ENCODE peak calls at places on chromosomes 3 and 15, in eight cellular contexts. Q, S, L, R, G, I, J and Y are unnamed samples.

GRCh38 chr3:182716114-182716688 is 77.1 kb upstream of the ATP11B start:
- DNase-seq in S (no peak), G (no peak), R (no peak), L (no peak), Q (no peak), J (no peak), I (no peak), Y (no peak)

GRCh38 chr3:171185359-171185758 is 158.8 kb upstream of the SLC2A2 start:
- DNase-seq in J (no peak), R (no peak), G (no peak), I (no peak), Q (no peak), S (no peak), L (no peak), Y (no peak)

GRCh38 chr3:170054204-170054603 is 16.4 kb downstream of the GPR160 start:
- DNase-seq in L (no peak), G (peak), S (no peak), J (no peak), I (no peak), R (no peak), Q (peak), Y (peak)

GRCh38 chr15:34342737-34343575 is at the start of the genes NOP10 and NUTM1:
- DNase-seq in R (peak), Q (peak), S (peak), I (peak), L (peak), J (peak), G (peak), Y (peak)

GRCh38 chr3:120170223-120170622 is 76.0 kb upstream of the GSK3B start:
- DNase-seq in R (no peak), L (no peak), Q (no peak), I (no peak), S (no peak), J (peak), G (no peak), Y (no peak)

GRCh38 chr3:134009345-134010000 is 20.3 kb downstream of the SLCO2A1 start:
- DNase-seq in G (no peak), S (no peak), L (no peak), R (no peak), J (peak), Q (no peak), I (no peak), Y (no peak)

GRCh38 chr3:123080864-123081562 is 14.2 kb downstream of the PDIA5 start:
- DNase-seq in J (no peak), L (no peak), Q (no peak), S (no peak), R (no peak), G (no peak), I (no peak), Y (peak)

GRCh38 chr15:90650117-90650955 is 66.8 kb upstream of the BLM start:
- DNase-seq in R (peak), G (no peak), Q (no peak), S (no peak), J (no peak), I (no peak), L (no peak), Y (peak)

GRCh38 chr15:91909574-91909973 is 56.1 kb downstream of the SLCO3A1 start:
- DNase-seq in S (no peak), Q (no peak), R (no peak), L (no peak), G (no peak), J (no peak), I (no peak), Y (no peak)

GRCh38 chr3:117752984-117753717 is 1043.6 kb downstream of the TUSC7 start:
- DNase-seq in L (no peak), G (no peak), Q (no peak), I (no peak), J (no peak), R (no peak), S (no peak), Y (no peak)

GRCh38 chr3:17979248-17979647 is 236.8 kb upstream of the TBC1D5 start:
- DNase-seq in L (peak), G (no peak), J (no peak), I (no peak), R (peak), Q (no peak), S (no peak), Y (peak)

GRCh38 chr3:183298708-183299153 is 45.7 kb downstream of the B3GNT5 start:
- DNase-seq in J (no peak), S (no peak), I (no peak), L (peak), R (no peak), Q (no peak), G (peak), Y (peak)

GRCh38 chr3:28743843-28744242 is 395.2 kb upstream of the AZI2 start:
- DNase-seq in I (no peak), S (no peak), G (no peak), L (no peak), Q (no peak), J (no peak), R (no peak), Y (no peak)

GRCh38 chr15:46088486-46089437 is 453.9 kb downstream of the SQOR start:
- DNase-seq in L (no peak), S (no peak), R (no peak), G (no peak), Q (no peak), I (no peak), J (no peak), Y (no peak)

GRCh38 chr3:35966629-35967464 is 327.5 kb downstream of the ARPP21 start:
- DNase-seq in G (no peak), J (no peak), I (no peak), S (no peak), Q (no peak), R (no peak), L (no peak), Y (no peak)

GRCh38 chr3:42032693-42033349 is 58.3 kb upstream of the TRAK1 start:
- DNase-seq in G (peak), L (peak), R (no peak), I (no peak), Q (no peak), S (no peak), J (peak), Y (peak)

GRCh38 chr3:62823461-62824050 is 51.7 kb downstream of the CADPS start:
- DNase-seq in Q (no peak), S (no peak), L (peak), I (no peak), G (no peak), J (no peak), R (no peak), Y (no peak)

GRCh38 chr15:45129651-45130129 is at the start of the genes DUOX1 and DUOXA1:
- DNase-seq in R (peak), I (no peak), S (no peak), Q (peak), G (peak), J (no peak), L (peak), Y (no peak)

GRCh38 chr3:185411133-185411532 is 48.2 kb downstream of the MAP3K13 start:
- DNase-seq in I (no peak), L (no peak), S (no peak), G (no peak), R (no peak), Q (no peak), J (no peak), Y (no peak)

GRCh38 chr15:85828026-85828597 is 33.4 kb upstream of the KLHL25 start:
- DNase-seq in R (no peak), L (no peak), I (no peak), Q (no peak), G (no peak), S (no peak), J (no peak), Y (peak)

GRCh38 chr15:69983696-69984265 is 113.9 kb downstream of the TLE3 start:
- DNase-seq in G (no peak), J (no peak), R (no peak), L (no peak), Q (no peak), S (no peak), I (no peak), Y (no peak)

GRCh38 chr3:116770815-116771450 is 61.4 kb downstream of the TUSC7 start:
- DNase-seq in L (peak), G (peak), R (peak), J (peak), Q (peak), I (no peak), S (no peak), Y (peak)

GRCh38 chr3:134809412-134810051 is 14.5 kb downstream of the EPHB1 start:
- DNase-seq in L (peak), G (no peak), J (no peak), S (no peak), Q (no peak), R (no peak), I (no peak), Y (no peak)

GRCh38 chr15:39682366-39682765 is 100.3 kb downstream of the FSIP1 start:
- DNase-seq in L (peak), J (no peak), R (no peak), S (no peak), G (no peak), Q (no peak), I (no peak), Y (no peak)

GRCh38 chr3:125212509-125213372 is at the start of gene SLC12A8:
- DNase-seq in I (no peak), Q (no peak), J (no peak), R (no peak), S (no peak), G (no peak), L (peak), Y (no peak)

GRCh38 chr3:184230603-184231528 is 1.5 kb downstream of the VWA5B2 start:
- DNase-seq in S (no peak), R (no peak), Q (no peak), L (peak), G (no peak), J (no peak), I (no peak), Y (no peak)

GRCh38 chr3:120102674-120103073 is 8.4 kb upstream of the GSK3B start:
- DNase-seq in R (no peak), I (no peak), S (no peak), L (no peak), G (no peak), J (no peak), Q (no peak), Y (no peak)

GRCh38 chr3:186425788-186426730 is 64.0 kb upstream of the DGKG start:
- DNase-seq in R (no peak), J (no peak), S (no peak), L (peak), I (no peak), Q (no peak), G (no peak), Y (no peak)

GRCh38 chr15:46166750-46167149 is 531.9 kb downstream of the SQOR start:
- DNase-seq in J (no peak), R (no peak), G (no peak), S (no peak), I (no peak), Q (no peak), L (no peak), Y (no peak)

GRCh38 chr3:43540625-43541024 is 81.2 kb downstream of the ANO10 start:
- DNase-seq in I (no peak), G (no peak), R (no peak), J (no peak), L (no peak), Q (no peak), S (no peak), Y (no peak)

GRCh38 chr3:105688821-105689220 is 180.0 kb downstream of the CBLB start:
- DNase-seq in G (no peak), S (no peak), I (no peak), Q (no peak), L (no peak), R (no peak), J (no peak), Y (no peak)

GRCh38 chr3:192906940-192907339 is 10.7 kb downstream of the MB21D2 start:
- DNase-seq in Q (no peak), R (no peak), I (no peak), J (no peak), G (no peak), L (no peak), S (no peak), Y (no peak)

GRCh38 chr15:69482686-69483256 is 30.2 kb downstream of the RPLP1 start:
- DNase-seq in L (no peak), Q (no peak), R (no peak), S (no peak), J (no peak), G (no peak), I (no peak), Y (no peak)

GRCh38 chr3:29695905-29696238 is 415.0 kb downstream of the RBMS3 start:
- DNase-seq in I (no peak), L (peak), J (no peak), S (no peak), R (no peak), G (no peak), Q (no peak), Y (no peak)

GRCh38 chr3:56851966-56852884 is 50.5 kb upstream of the ARHGEF3 start:
- DNase-seq in G (no peak), J (peak), I (no peak), Q (no peak), R (no peak), L (no peak), S (no peak), Y (no peak)

GRCh38 chr3:142097099-142097843 is 52.1 kb downstream of the TFDP2 start:
- DNase-seq in S (no peak), I (no peak), R (no peak), G (no peak), J (no peak), L (no peak), Q (no peak), Y (no peak)